ENCODE peak calls at places on chromosomes 11 and 22, in four cellular contexts. J is left kidney, Q is left cardiac atrium, O is heart right ventricle. L is an unnamed sample.

GRCh38 chr11:2525166-2525861 is 80.5 kb downstream of the KCNQ1 start:
- DNase-seq in O (no peak), J (peak; percentile 29), Q (peak; percentile 15), L (no peak)

GRCh38 chr11:127182586-127183203 is 182.1 kb upstream of the KIRREL3 start:
- DNase-seq in J (peak; percentile 4), O (no peak), Q (no peak), L (no peak)

GRCh38 chr22:38006906-38007305 is 22.6 kb upstream of the SOX10 start:
- DNase-seq in J (no peak), Q (no peak), O (no peak), L (no peak)

GRCh38 chr11:35582033-35582432 is 36.2 kb upstream of the FJX1 start:
- DNase-seq in Q (no peak), O (no peak), J (no peak), L (no peak)

GRCh38 chr11:46489668-46490560 is 98.3 kb upstream of the CHRM4 start:
- DNase-seq in Q (no peak), O (no peak), J (peak; percentile 70), L (no peak)

GRCh38 chr11:120612363-120613263 is 101.1 kb downstream of the GRIK4 start:
- DNase-seq in Q (peak; percentile 62), O (peak; percentile 12), J (no peak), L (no peak)

GRCh38 chr11:58958500-58958899 is 19.2 kb downstream of the GLYATL1 start:
- DNase-seq in Q (peak; percentile 24), O (peak; percentile 14), J (peak; percentile 9), L (no peak)

GRCh38 chr11:16804104-16804947 is 65.9 kb downstream of the C11orf58 start:
- DNase-seq in Q (no peak), O (peak; percentile 61), J (no peak), L (no peak)

GRCh38 chr11:83773950-83774880 is 488.0 kb upstream of the CCDC90B start:
- DNase-seq in J (no peak), Q (no peak), O (no peak), L (no peak)

GRCh38 chr22:38315801-38316339 is 1.4 kb downstream of the CSNK1E start:
- DNase-seq in Q (no peak), J (no peak), O (no peak), L (no peak)

GRCh38 chr11:36196476-36197099 is 92.6 kb downstream of the COMMD9 start:
- DNase-seq in Q (no peak), J (peak; percentile 25), O (peak; percentile 7), L (no peak)

GRCh38 chr22:17794726-17795125 is 20.5 kb upstream of the BID start:
- DNase-seq in Q (no peak), J (no peak), O (no peak), L (no peak)

GRCh38 chr11:75056806-75057205 is 39.9 kb downstream of the OR2AT4 start:
- DNase-seq in O (no peak), Q (no peak), J (no peak), L (no peak)

GRCh38 chr22:20010307-20011122 is 6.1 kb downstream of the ARVCF start:
- DNase-seq in Q (no peak), O (no peak), J (no peak), L (peak; percentile 53)

GRCh38 chr11:77353131-77353530 is 51.6 kb upstream of the GDPD4 start:
- DNase-seq in O (no peak), J (no peak), Q (no peak), L (no peak)

GRCh38 chr11:72369786-72370185 is 64.5 kb downstream of the CLPB start:
- DNase-seq in J (peak; percentile 49), O (no peak), Q (no peak), L (no peak)

GRCh38 chr22:34055525-34056200 is 135.4 kb upstream of the LARGE1 start:
- DNase-seq in J (peak; percentile 61), O (no peak), Q (peak; percentile 21), L (no peak)